ENCODE peak calls at places on chromosomes 13 and 19, in seven cellular contexts. One of them, this sample, is unnamed. For H3K36me3 and H3K27me3, the result is how much of the 10 kb centered on the place peaks cover.

GRCh38 chr19:51621178-51621577 is 9.0 kb downstream of the SIGLEC5 start:
- DNase-seq in lower lobe of right lung: no peak
- DNase-seq in uterus: no peak
- DNase-seq in RWPE2: no peak
- DNase-seq in left lung: no peak
- DNase-seq in tibial nerve: no peak
- DNase-seq in mammary epithelial cell: no peak
- DNase-seq in this sample: no peak

GRCh38 chr19:28685802-28686201 is 527.1 kb downstream of the UQCRFS1 start:
- DNase-seq in RWPE2: no peak
- DNase-seq in uterus: no peak
- DNase-seq in mammary epithelial cell: no peak
- DNase-seq in lower lobe of right lung: no peak
- DNase-seq in tibial nerve: no peak
- DNase-seq in left lung: no peak
- DNase-seq in this sample: no peak

GRCh38 chr13:50969691-50970090 is 60.1 kb downstream of the RNASEH2B start:
- DNase-seq in RWPE2: no peak
- DNase-seq in left lung: no peak
- DNase-seq in lower lobe of right lung: no peak
- DNase-seq in tibial nerve: no peak
- DNase-seq in uterus: no peak
- DNase-seq in mammary epithelial cell: peak
- DNase-seq in this sample: no peak

GRCh38 chr19:51760811-51761356 is at the start of gene FPR2:
- DNase-seq in tibial nerve: no peak
- DNase-seq in left lung: no peak
- DNase-seq in mammary epithelial cell: no peak
- DNase-seq in uterus: no peak
- DNase-seq in lower lobe of right lung: no peak
- DNase-seq in RWPE2: no peak
- DNase-seq in this sample: no peak

GRCh38 chr19:12774588-12775555 is at the start of gene HOOK2:
- DNase-seq in lower lobe of right lung: peak
- DNase-seq in tibial nerve: peak
- DNase-seq in mammary epithelial cell: peak
- DNase-seq in left lung: peak
- DNase-seq in uterus: peak
- DNase-seq in RWPE2: peak
- DNase-seq in this sample: peak

GRCh38 chr13:71886880-71887279 is 19.9 kb upstream of the DACH1 start:
- DNase-seq in RWPE2: no peak
- DNase-seq in mammary epithelial cell: no peak
- DNase-seq in left lung: no peak
- DNase-seq in uterus: no peak
- DNase-seq in tibial nerve: no peak
- DNase-seq in lower lobe of right lung: no peak
- DNase-seq in this sample: no peak

GRCh38 chr19:45074744-45075143 is 1.5 kb downstream of the ZNF296 start:
- DNase-seq in mammary epithelial cell: no peak
- DNase-seq in RWPE2: no peak
- DNase-seq in lower lobe of right lung: no peak
- DNase-seq in left lung: no peak
- DNase-seq in tibial nerve: no peak
- DNase-seq in uterus: no peak
- DNase-seq in this sample: no peak

GRCh38 chr13:99376132-99376531 is 68.9 kb upstream of the GPR183 start:
- DNase-seq in left lung: peak
- DNase-seq in lower lobe of right lung: no peak
- DNase-seq in tibial nerve: peak
- DNase-seq in RWPE2: no peak
- DNase-seq in mammary epithelial cell: no peak
- DNase-seq in uterus: no peak
- DNase-seq in this sample: no peak

GRCh38 chr19:35513231-35513974 is at the start of gene DMKN:
- DNase-seq in tibial nerve: no peak
- DNase-seq in lower lobe of right lung: no peak
- DNase-seq in mammary epithelial cell: peak
- DNase-seq in RWPE2: no peak
- DNase-seq in uterus: no peak
- DNase-seq in left lung: no peak
- DNase-seq in this sample: no peak

GRCh38 chr19:45179063-45179847 is 671 bp downstream of the BLOC1S3 start:
- DNase-seq in lower lobe of right lung: peak
- DNase-seq in tibial nerve: no peak
- DNase-seq in mammary epithelial cell: peak
- DNase-seq in uterus: no peak
- DNase-seq in RWPE2: no peak
- DNase-seq in left lung: peak
- DNase-seq in this sample: peak

GRCh38 chr13:44649118-44649455 is 73.0 kb upstream of the TSC22D1 start:
- DNase-seq in tibial nerve: no peak
- DNase-seq in mammary epithelial cell: no peak
- DNase-seq in RWPE2: no peak
- DNase-seq in lower lobe of right lung: no peak
- DNase-seq in left lung: no peak
- DNase-seq in uterus: no peak
- DNase-seq in this sample: no peak

GRCh38 chr13:28611654-28612131 is 47.2 kb upstream of the POMP start:
- DNase-seq in mammary epithelial cell: no peak
- DNase-seq in RWPE2: no peak
- DNase-seq in tibial nerve: no peak
- DNase-seq in uterus: no peak
- DNase-seq in lower lobe of right lung: no peak
- DNase-seq in left lung: no peak
- DNase-seq in this sample: no peak

GRCh38 chr19:19321143-19321577 is 531 bp downstream of the MAU2 start:
- DNase-seq in lower lobe of right lung: no peak
- DNase-seq in uterus: no peak
- DNase-seq in mammary epithelial cell: peak
- DNase-seq in tibial nerve: no peak
- DNase-seq in RWPE2: no peak
- DNase-seq in left lung: no peak
- DNase-seq in this sample: no peak

GRCh38 chr13:101649490-101650126 is 197.1 kb downstream of the ITGBL1 start:
- DNase-seq in mammary epithelial cell: peak
- DNase-seq in left lung: no peak
- DNase-seq in tibial nerve: peak
- DNase-seq in RWPE2: no peak
- DNase-seq in lower lobe of right lung: no peak
- DNase-seq in uterus: no peak
- DNase-seq in this sample: no peak

GRCh38 chr19:45947926-45948325 is 25.7 kb downstream of the NOVA2 start:
- DNase-seq in left lung: no peak
- DNase-seq in tibial nerve: no peak
- DNase-seq in RWPE2: no peak
- DNase-seq in uterus: no peak
- DNase-seq in lower lobe of right lung: no peak
- DNase-seq in mammary epithelial cell: peak
- DNase-seq in this sample: no peak

GRCh38 chr13:101155920-101156319 is 260.4 kb downstream of the NALCN start:
- DNase-seq in tibial nerve: no peak
- DNase-seq in RWPE2: no peak
- DNase-seq in uterus: no peak
- DNase-seq in left lung: no peak
- DNase-seq in lower lobe of right lung: no peak
- DNase-seq in mammary epithelial cell: no peak
- DNase-seq in this sample: no peak

GRCh38 chr19:39212377-39212742 is 8.3 kb upstream of the SYCN start:
- DNase-seq in lower lobe of right lung: peak
- DNase-seq in uterus: no peak
- DNase-seq in RWPE2: no peak
- DNase-seq in tibial nerve: no peak
- DNase-seq in mammary epithelial cell: no peak
- DNase-seq in left lung: peak
- DNase-seq in this sample: peak

GRCh38 chr13:29801737-29802305 is 48.6 kb downstream of the UBL3 start:
- DNase-seq in mammary epithelial cell: no peak
- DNase-seq in lower lobe of right lung: peak
- DNase-seq in left lung: no peak
- DNase-seq in RWPE2: no peak
- DNase-seq in tibial nerve: no peak
- DNase-seq in uterus: no peak
- DNase-seq in this sample: peak

GRCh38 chr19:48364564-48365363 is 597 bp downstream of the SYNGR4 start:
- DNase-seq in RWPE2: no peak
- DNase-seq in uterus: peak
- DNase-seq in lower lobe of right lung: no peak
- DNase-seq in left lung: peak
- DNase-seq in mammary epithelial cell: no peak
- DNase-seq in tibial nerve: no peak
- DNase-seq in this sample: no peak

DNA sequence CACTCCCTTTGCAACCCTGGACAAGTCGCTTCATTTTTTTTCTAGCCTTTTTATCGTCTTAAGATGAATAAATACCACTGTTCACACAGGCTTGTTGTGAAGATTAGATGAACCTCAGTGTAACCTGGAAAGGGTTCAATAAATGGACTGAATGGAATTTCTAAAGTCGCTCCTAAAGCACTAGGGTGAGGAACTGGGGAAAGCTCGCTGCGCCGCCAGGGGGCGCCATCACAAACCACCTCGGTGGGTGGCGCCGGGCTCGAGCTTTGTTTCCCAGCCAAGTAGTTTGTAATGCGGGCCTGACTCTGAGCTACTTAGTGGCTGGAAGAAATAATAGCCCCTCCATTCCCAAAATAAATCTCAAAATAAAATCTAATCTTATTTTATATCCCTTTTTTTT is 2.2 kb upstream of the CEACAM6 start:
- DNase-seq in mammary epithelial cell: peak
- DNase-seq in tibial nerve: peak
- DNase-seq in left lung: peak
- DNase-seq in lower lobe of right lung: peak
- DNase-seq in uterus: no peak
- DNase-seq in RWPE2: no peak
- DNase-seq in this sample: peak
- TF ChIP-seq CTCF in mammary epithelial cell: peak
- TF ChIP-seq CTCF in tibial nerve: peak
- TF ChIP-seq CTCF in left lung: peak
- TF ChIP-seq CTCF in lower lobe of right lung: peak
- TF ChIP-seq CTCF in uterus: no peak
- TF ChIP-seq CTCF in RWPE2: peak
- TF ChIP-seq CTCF in this sample: peak

GRCh38 chr19:11054628-11055027 is 34.6 kb upstream of the LDLR start:
- DNase-seq in mammary epithelial cell: no peak
- DNase-seq in tibial nerve: no peak
- DNase-seq in RWPE2: no peak
- DNase-seq in uterus: no peak
- DNase-seq in lower lobe of right lung: no peak
- DNase-seq in left lung: no peak
- DNase-seq in this sample: no peak

GRCh38 chr19:11050323-11051114 is 38.7 kb upstream of the LDLR start:
- DNase-seq in RWPE2: no peak
- DNase-seq in uterus: no peak
- DNase-seq in tibial nerve: no peak
- DNase-seq in mammary epithelial cell: no peak
- DNase-seq in lower lobe of right lung: no peak
- DNase-seq in left lung: no peak
- DNase-seq in this sample: no peak

GRCh38 chr19:11058246-11059030 is 30.8 kb upstream of the LDLR start:
- DNase-seq in uterus: no peak
- DNase-seq in RWPE2: no peak
- DNase-seq in lower lobe of right lung: no peak
- DNase-seq in tibial nerve: no peak
- DNase-seq in mammary epithelial cell: no peak
- DNase-seq in left lung: no peak
- DNase-seq in this sample: no peak

GRCh38 chr19:11052391-11052790 is 36.9 kb upstream of the LDLR start:
- DNase-seq in mammary epithelial cell: no peak
- DNase-seq in left lung: no peak
- DNase-seq in tibial nerve: no peak
- DNase-seq in RWPE2: no peak
- DNase-seq in uterus: no peak
- DNase-seq in lower lobe of right lung: no peak
- DNase-seq in this sample: no peak

GRCh38 chr19:11054200-11054599 is 35.1 kb upstream of the LDLR start:
- DNase-seq in left lung: no peak
- DNase-seq in RWPE2: no peak
- DNase-seq in tibial nerve: no peak
- DNase-seq in mammary epithelial cell: no peak
- DNase-seq in lower lobe of right lung: no peak
- DNase-seq in uterus: no peak
- DNase-seq in this sample: no peak
- H3K36me3 ChIP-seq in left lung: half or more
- H3K36me3 ChIP-seq in RWPE2: under half
- H3K36me3 ChIP-seq in tibial nerve: half or more
- H3K36me3 ChIP-seq in mammary epithelial cell: under half
- H3K36me3 ChIP-seq in lower lobe of right lung: under half
- H3K36me3 ChIP-seq in uterus: under half
- H3K36me3 ChIP-seq in this sample: under half

GRCh38 chr19:5337126-5337525 is 3.5 kb downstream of the PTPRS start:
- DNase-seq in RWPE2: no peak
- DNase-seq in left lung: no peak
- DNase-seq in uterus: no peak
- DNase-seq in tibial nerve: no peak
- DNase-seq in lower lobe of right lung: no peak
- DNase-seq in mammary epithelial cell: no peak
- DNase-seq in this sample: no peak
- H3K27me3 ChIP-seq in RWPE2: under half
- H3K27me3 ChIP-seq in left lung: half or more
- H3K27me3 ChIP-seq in uterus: under half
- H3K27me3 ChIP-seq in tibial nerve: half or more
- H3K27me3 ChIP-seq in lower lobe of right lung: half or more
- H3K27me3 ChIP-seq in mammary epithelial cell: under half
- H3K27me3 ChIP-seq in this sample: half or more

GRCh38 chr13:38914070-38914469 is 76.6 kb downstream of the STOML3 start:
- DNase-seq in left lung: no peak
- DNase-seq in lower lobe of right lung: no peak
- DNase-seq in RWPE2: no peak
- DNase-seq in uterus: no peak
- DNase-seq in tibial nerve: no peak
- DNase-seq in mammary epithelial cell: no peak
- DNase-seq in this sample: no peak
- TF ChIP-seq CTCF in left lung: no peak
- TF ChIP-seq CTCF in lower lobe of right lung: no peak
- TF ChIP-seq CTCF in RWPE2: no peak
- TF ChIP-seq CTCF in uterus: no peak
- TF ChIP-seq CTCF in tibial nerve: no peak
- TF ChIP-seq CTCF in mammary epithelial cell: no peak
- TF ChIP-seq CTCF in this sample: no peak

GRCh38 chr19:2041436-2041685 is 9.7 kb downstream of the MKNK2 start:
- DNase-seq in mammary epithelial cell: no peak
- DNase-seq in uterus: no peak
- DNase-seq in left lung: no peak
- DNase-seq in RWPE2: no peak
- DNase-seq in tibial nerve: no peak
- DNase-seq in lower lobe of right lung: no peak
- DNase-seq in this sample: no peak

GRCh38 chr19:2043269-2043641 is 7.8 kb downstream of the MKNK2 start:
- DNase-seq in tibial nerve: no peak
- DNase-seq in left lung: no peak
- DNase-seq in lower lobe of right lung: peak
- DNase-seq in RWPE2: no peak
- DNase-seq in mammary epithelial cell: no peak
- DNase-seq in uterus: peak
- DNase-seq in this sample: peak

GRCh38 chr19:2042485-2043268 is 8.4 kb downstream of the MKNK2 start:
- DNase-seq in lower lobe of right lung: peak
- DNase-seq in RWPE2: peak
- DNase-seq in tibial nerve: no peak
- DNase-seq in uterus: peak
- DNase-seq in left lung: no peak
- DNase-seq in mammary epithelial cell: no peak
- DNase-seq in this sample: peak

GRCh38 chr19:2040647-2041435 is 10.2 kb downstream of the MKNK2 start:
- DNase-seq in uterus: no peak
- DNase-seq in mammary epithelial cell: no peak
- DNase-seq in RWPE2: no peak
- DNase-seq in left lung: no peak
- DNase-seq in lower lobe of right lung: no peak
- DNase-seq in tibial nerve: no peak
- DNase-seq in this sample: peak

GRCh38 chr19:2041686-2042484 is 9.2 kb downstream of the MKNK2 start:
- DNase-seq in mammary epithelial cell: peak
- DNase-seq in tibial nerve: peak
- DNase-seq in left lung: peak
- DNase-seq in uterus: peak
- DNase-seq in lower lobe of right lung: peak
- DNase-seq in RWPE2: peak
- DNase-seq in this sample: peak
- H3K36me3 ChIP-seq in mammary epithelial cell: under half
- H3K36me3 ChIP-seq in tibial nerve: half or more
- H3K36me3 ChIP-seq in left lung: half or more
- H3K36me3 ChIP-seq in uterus: under half
- H3K36me3 ChIP-seq in lower lobe of right lung: half or more
- H3K36me3 ChIP-seq in RWPE2: half or more
- H3K36me3 ChIP-seq in this sample: half or more